ENCODE peak calls at places on chromosomes 13 and 19, in six cellular contexts. K, Q, V, W, O and A are unnamed samples.

GRCh38 chr19:13243971-13244370 is 93.8 kb downstream of the IER2 start:
- DNase-seq in W (no peak), O (no peak), V (no peak), Q (no peak), K (no peak), A (no peak)

GRCh38 chr13:76822691-76823267 is 63.4 kb downstream of the KCTD12 start:
- DNase-seq in W (no peak), O (peak; percentile 62), K (peak; percentile 19), Q (no peak), V (no peak), A (no peak)

GRCh38 chr13:38348890-38349289 is 761 bp upstream of the UFM1 start:
- DNase-seq in K (peak; percentile 66), V (no peak), W (peak; percentile 25), Q (peak; percentile 4), O (peak; percentile 27), A (peak; percentile 31)

GRCh38 chr19:48090281-48090802 is 20.3 kb downstream of the PLA2G4C start:
- DNase-seq in V (peak; percentile 56), Q (no peak), W (no peak), O (no peak), K (no peak), A (no peak)

GRCh38 chr19:29664753-29665214 is 477 bp upstream of the PLEKHF1 start:
- DNase-seq in Q (no peak), K (no peak), V (no peak), W (no peak), O (no peak), A (no peak)

GRCh38 chr19:9474975-9475374 is 23.4 kb downstream of the ZNF560 start:
- DNase-seq in K (no peak), O (no peak), V (no peak), Q (no peak), W (no peak), A (no peak)

GRCh38 chr13:20993661-20994440 is 67.5 kb downstream of the LATS2 start:
- DNase-seq in W (peak; percentile 63), K (no peak), Q (no peak), O (peak; percentile 47), V (no peak), A (no peak)

GRCh38 chr13:75724742-75725504 is 88.8 kb downstream of the LMO7 start:
- DNase-seq in Q (no peak), O (no peak), V (no peak), W (no peak), K (no peak), A (no peak)

GRCh38 chr19:2579678-2580280 is 103.9 kb downstream of the GADD45B start:
- DNase-seq in K (no peak), O (no peak), V (no peak), W (no peak), Q (no peak), A (no peak)

GRCh38 chr19:14840206-14840605 is 5.2 kb upstream of the OR7A5 start:
- DNase-seq in Q (no peak), W (no peak), V (no peak), K (no peak), O (no peak), A (no peak)